ENCODE peak calls at places on chromosomes 2 and 18, in five cellular contexts. P, M, L, X and N are unnamed samples.

GRCh38 chr18:26456070-26456491 is 92.3 kb downstream of the KCTD1 start:
- DNase-seq in X (no peak), L (no peak), P (no peak), M (no peak), N (no peak)

GRCh38 chr2:205568620-205569019 is 113.7 kb upstream of the NRP2 start:
- DNase-seq in X (no peak), L (no peak), P (no peak), M (no peak), N (no peak)

GRCh38 chr2:235399895-235400294 is 93.9 kb upstream of the AGAP1 start:
- DNase-seq in M (no peak), L (no peak), P (no peak), X (no peak), N (no peak)

GRCh38 chr2:56184500-56184996 is 758 bp downstream of the CCDC85A start:
- DNase-seq in P (peak), X (no peak), M (peak), L (peak), N (peak)

GRCh38 chr2:45816273-45816672 is 164.8 kb downstream of the PRKCE start:
- DNase-seq in M (no peak), L (peak), X (no peak), P (no peak), N (no peak)

GRCh38 chr2:29071032-29071975 is 3.0 kb downstream of the PCARE start:
- DNase-seq in L (no peak), X (no peak), P (no peak), M (no peak), N (no peak)

GRCh38 chr2:23381498-23381897 is 3.5 kb upstream of the KLHL29 start:
- DNase-seq in M (no peak), X (no peak), P (no peak), L (peak), N (no peak)

GRCh38 chr2:38099096-38099997 is 23.4 kb upstream of the CYP1B1 start:
- DNase-seq in L (no peak), P (no peak), X (no peak), M (no peak), N (no peak)

GRCh38 chr18:9494778-9495302 is 19.5 kb downstream of the RALBP1 start:
- DNase-seq in P (no peak), L (no peak), X (no peak), M (no peak), N (no peak)

GRCh38 chr18:43932140-43932539 is 654.9 kb upstream of the SYT4 start:
- DNase-seq in L (peak), P (no peak), M (peak), X (no peak), N (no peak)

GRCh38 chr2:109186656-109187250 is 57.7 kb downstream of the SH3RF3 start:
- DNase-seq in X (no peak), L (no peak), M (no peak), P (no peak), N (no peak)